ENCODE peak calls at places on chromosomes 3 and 15, in eight cellular contexts. I is Right ventricle myocardium inferior, B is head of caudate nucleus, X is lower leg skin, U is cardiac muscle cell, W is EH, A is caudate nucleus, Z is activated T-cell treated with anti-CD3 and anti-CD28 coated beads for 1 hour. E is an unnamed sample.

GRCh38 chr3:51706788-51707731 is at the start of gene GRM2:
- DNase-seq in Z (no peak), B (peak), U (peak), I (peak), X (peak), A (no peak), W (peak), E (peak)

GRCh38 chr3:194286747-194287146 is 64.4 kb downstream of the CPN2 start:
- DNase-seq in U (no peak), A (no peak), B (no peak), W (no peak), X (no peak), Z (no peak), I (no peak), E (no peak)

GRCh38 chr15:43220991-43221403 is at the start of gene EPB42:
- DNase-seq in Z (no peak), B (no peak), U (no peak), W (no peak), A (no peak), X (no peak), I (no peak), E (no peak)

GRCh38 chr15:70362350-70362749 is 264.6 kb upstream of the TLE3 start:
- DNase-seq in I (no peak), W (no peak), A (no peak), X (no peak), U (no peak), Z (no peak), B (no peak), E (no peak)

GRCh38 chr15:49686626-49687025 is 65.8 kb downstream of the DTWD1 start:
- DNase-seq in X (no peak), W (peak), I (no peak), Z (no peak), B (no peak), A (no peak), U (no peak), E (no peak)

GRCh38 chr3:188780188-188781147 is 391.3 kb upstream of the TPRG1 start:
- DNase-seq in B (no peak), Z (no peak), A (no peak), W (peak), X (peak), U (no peak), I (no peak), E (no peak)

GRCh38 chr3:30596161-30596560 is 10.2 kb upstream of the TGFBR2 start:
- DNase-seq in I (no peak), B (no peak), A (no peak), X (no peak), Z (no peak), U (no peak), W (no peak), E (no peak)

GRCh38 chr3:111338059-111338698 is 203.8 kb upstream of the CD96 start:
- DNase-seq in Z (peak), I (no peak), B (peak), W (peak), A (no peak), U (peak), X (no peak), E (peak)

GRCh38 chr3:160331127-160331937 is 67.7 kb downstream of the IFT80 start:
- DNase-seq in X (no peak), U (no peak), I (no peak), Z (no peak), W (peak), A (no peak), B (no peak), E (no peak)

GRCh38 chr15:84755736-84756527 is 7.5 kb downstream of the ZNF592 start:
- DNase-seq in X (no peak), I (no peak), W (no peak), U (no peak), Z (no peak), A (no peak), B (no peak), E (no peak)

GRCh38 chr15:55742927-55743614 is at the start of gene PRTG:
- DNase-seq in I (peak), W (peak), A (no peak), B (peak), U (peak), X (no peak), Z (no peak), E (peak)

GRCh38 chr15:58690703-58691102 is 58.8 kb downstream of the ADAM10 start:
- DNase-seq in U (no peak), B (no peak), X (no peak), A (no peak), Z (no peak), I (no peak), W (no peak), E (no peak)

GRCh38 chr15:70778258-70779076 is 15.1 kb upstream of the UACA start:
- DNase-seq in B (no peak), Z (no peak), I (no peak), U (no peak), A (no peak), X (no peak), W (peak), E (no peak)

GRCh38 chr3:4323246-4324027 is 20.3 kb downstream of the SETMAR start:
- DNase-seq in X (no peak), U (no peak), B (no peak), Z (no peak), I (no peak), A (no peak), W (peak), E (no peak)

GRCh38 chr3:19155375-19155774 is 7.1 kb downstream of the KCNH8 start:
- DNase-seq in Z (no peak), W (no peak), X (no peak), U (no peak), A (no peak), I (no peak), B (no peak), E (no peak)

GRCh38 chr15:29040367-29040745 is 154.6 kb downstream of the APBA2 start:
- DNase-seq in I (no peak), U (no peak), Z (no peak), W (no peak), X (no peak), A (no peak), B (no peak), E (no peak)

GRCh38 chr15:73378089-73378488 is 9.3 kb upstream of the HCN4 start:
- DNase-seq in X (no peak), A (no peak), Z (no peak), I (no peak), U (no peak), W (no peak), B (no peak), E (no peak)

GRCh38 chr15:67137951-67138935 is 72.8 kb downstream of the SMAD3 start:
- DNase-seq in B (no peak), Z (no peak), A (no peak), W (no peak), X (no peak), U (no peak), I (no peak), E (no peak)

GRCh38 chr3:127209840-127210653 is 17.1 kb downstream of the PRR23E start:
- DNase-seq in X (no peak), W (no peak), A (no peak), B (no peak), U (no peak), I (no peak), Z (no peak), E (no peak)

GRCh38 chr15:62138124-62138523 is 27.0 kb downstream of the C2CD4B start:
- DNase-seq in Z (no peak), I (no peak), B (no peak), U (no peak), A (no peak), W (peak), X (no peak), E (no peak)

GRCh38 chr3:64687381-64687780 is 419 bp downstream of the ADAMTS9 start:
- DNase-seq in A (no peak), X (no peak), I (no peak), U (no peak), W (no peak), Z (no peak), B (no peak), E (no peak)

GRCh38 chr3:172225215-172225707 is 185.9 kb downstream of the FNDC3B start:
- DNase-seq in B (no peak), Z (no peak), U (no peak), X (no peak), W (no peak), A (no peak), I (no peak), E (no peak)

E was measured in HuH-7.5.